ENCODE peak calls at places on chromosomes 13 and 19, in nine cellular contexts. J, E, Q, T, S, V, X, R and D are unnamed samples.

GRCh38 chr13:108377646-108378206 is 108.2 kb downstream of the TNFSF13B start:
- DNase-seq in J (no peak), E (no peak), Q (no peak), T (no peak), S (no peak), V (no peak), X (no peak), R (no peak), D (no peak)

GRCh38 chr13:21625366-21625765 is 21.4 kb upstream of the MICU2 start:
- DNase-seq in J (no peak), E (no peak), Q (no peak), T (peak; percentile 53), S (peak; percentile 52), V (peak; percentile 51), X (no peak), R (no peak), D (peak; percentile 55)

GRCh38 chr13:49026851-49027250 is 51.1 kb downstream of the FNDC3A start:
- DNase-seq in J (no peak), E (no peak), Q (no peak), T (no peak), S (peak; percentile 48), V (peak; percentile 30), X (no peak), R (no peak), D (no peak)

GRCh38 chr13:23656637-23657036 is 86.4 kb downstream of the TNFRSF19 start:
- DNase-seq in J (no peak), E (no peak), Q (no peak), T (no peak), S (peak; percentile 98), V (peak; percentile 93), X (no peak), R (peak; percentile 84), D (no peak)

GRCh38 chr13:21402586-21403307 is 56.4 kb downstream of the ZDHHC20 start:
- DNase-seq in J (no peak), E (no peak), Q (no peak), T (peak; percentile 56), S (peak; percentile 71), V (peak; percentile 38), X (no peak), R (no peak), D (peak; percentile 17)

GRCh38 chr19:16889429-16889882 is 657 bp downstream of the F2RL3 start:
- DNase-seq in J (no peak), E (no peak), Q (no peak), T (no peak), S (no peak), V (no peak), X (peak; percentile 70), R (no peak), D (no peak)

GRCh38 chr13:45682494-45683008 is 19.6 kb upstream of the CBY2 start:
- DNase-seq in J (no peak), E (no peak), Q (no peak), T (no peak), S (no peak), V (no peak), X (no peak), R (no peak), D (no peak)

GRCh38 chr13:104577029-104577820 is 1511.0 kb upstream of the SLC10A2 start:
- DNase-seq in J (no peak), E (no peak), Q (no peak), T (no peak), S (peak; percentile 16), V (no peak), X (no peak), R (no peak), D (no peak)

GRCh38 chr13:50357586-50358118 is 342.4 kb downstream of the KCNRG start:
- DNase-seq in J (no peak), E (no peak), Q (no peak), T (peak; percentile 61), S (peak; percentile 93), V (peak; percentile 82), X (no peak), R (peak; percentile 50), D (peak; percentile 15)

GRCh38 chr13:67440240-67440639 is 210.1 kb upstream of the PCDH9 start:
- DNase-seq in J (no peak), E (no peak), Q (no peak), T (no peak), S (no peak), V (no peak), X (no peak), R (no peak), D (no peak)

GRCh38 chr13:71773534-71773933 is 93.5 kb downstream of the DACH1 start:
- DNase-seq in J (no peak), E (no peak), Q (no peak), T (no peak), S (no peak), V (no peak), X (no peak), R (no peak), D (no peak)

GRCh38 chr13:30908416-30908980 is 2.4 kb downstream of the MEDAG start:
- DNase-seq in J (no peak), E (no peak), Q (no peak), T (no peak), S (peak; percentile 22), V (peak; percentile 60), X (no peak), R (no peak), D (no peak)

GRCh38 chr19:34996978-34997640 is 3.0 kb upstream of the GRAMD1A start:
- DNase-seq in J (no peak), E (no peak), Q (no peak), T (no peak), S (no peak), V (no peak), X (peak; percentile 15), R (no peak), D (no peak)

GRCh38 chr13:47397739-47398138 is 500.9 kb upstream of the HTR2A start:
- DNase-seq in J (no peak), E (no peak), Q (no peak), T (peak; percentile 4), S (peak; percentile 80), V (peak; percentile 39), X (no peak), R (peak; percentile 23), D (peak; percentile 22)

DNA sequence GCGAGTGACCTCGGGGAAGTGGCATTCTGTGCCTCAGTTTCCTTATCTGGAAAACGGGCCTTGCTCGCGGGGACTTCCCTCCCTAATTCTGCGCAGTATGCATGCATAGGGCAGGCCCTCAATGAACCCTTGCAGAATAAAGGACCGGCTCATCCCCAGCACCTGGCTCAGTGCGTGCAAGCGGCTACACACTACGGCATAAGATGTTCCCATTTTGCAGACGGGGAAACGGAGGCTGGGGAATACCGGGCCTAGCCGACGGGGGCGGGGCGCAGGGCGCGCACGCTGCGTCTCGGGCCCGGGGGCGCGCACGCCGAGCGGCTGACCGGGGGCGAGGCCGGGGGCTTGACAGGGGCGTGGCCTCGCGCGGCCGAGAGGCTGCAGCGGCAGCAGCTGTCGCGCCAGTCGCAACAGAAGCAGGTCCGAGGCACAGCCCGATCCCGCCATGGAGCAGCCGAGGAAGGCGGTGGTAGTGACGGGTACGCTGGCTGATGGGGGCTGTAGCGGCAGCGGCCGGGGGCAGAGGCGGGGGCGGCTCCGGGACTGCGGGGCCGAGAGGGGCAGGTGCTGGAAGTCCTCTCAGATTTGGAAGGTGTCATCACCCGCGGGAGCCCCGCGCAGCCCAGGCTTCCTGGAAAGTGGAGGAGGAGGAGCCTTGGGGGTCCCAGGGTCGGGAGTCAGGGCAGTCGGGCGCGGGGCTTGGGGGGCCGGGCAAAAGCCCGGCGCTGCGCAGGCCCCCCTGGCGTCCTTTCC is at the start of gene PGPEP1:
- DNase-seq in J (no peak), E (peak; percentile 83), Q (no peak), T (no peak), S (peak; percentile 41), V (peak; percentile 49), X (peak; percentile 84), R (no peak), D (peak; percentile 67)
- H3K27ac ChIP-seq in J (no peak within 1 kb of the TSS), E (no peak within 1 kb of the TSS), Q (peak within 1 kb of the TSS; percentile 58), T (no peak within 1 kb of the TSS), S (peak within 1 kb of the TSS; percentile 11), V (peak within 1 kb of the TSS; percentile 27), X (peak within 1 kb of the TSS; percentile 91), R (no peak within 1 kb of the TSS), D (peak within 1 kb of the TSS; percentile 61)

DNA sequence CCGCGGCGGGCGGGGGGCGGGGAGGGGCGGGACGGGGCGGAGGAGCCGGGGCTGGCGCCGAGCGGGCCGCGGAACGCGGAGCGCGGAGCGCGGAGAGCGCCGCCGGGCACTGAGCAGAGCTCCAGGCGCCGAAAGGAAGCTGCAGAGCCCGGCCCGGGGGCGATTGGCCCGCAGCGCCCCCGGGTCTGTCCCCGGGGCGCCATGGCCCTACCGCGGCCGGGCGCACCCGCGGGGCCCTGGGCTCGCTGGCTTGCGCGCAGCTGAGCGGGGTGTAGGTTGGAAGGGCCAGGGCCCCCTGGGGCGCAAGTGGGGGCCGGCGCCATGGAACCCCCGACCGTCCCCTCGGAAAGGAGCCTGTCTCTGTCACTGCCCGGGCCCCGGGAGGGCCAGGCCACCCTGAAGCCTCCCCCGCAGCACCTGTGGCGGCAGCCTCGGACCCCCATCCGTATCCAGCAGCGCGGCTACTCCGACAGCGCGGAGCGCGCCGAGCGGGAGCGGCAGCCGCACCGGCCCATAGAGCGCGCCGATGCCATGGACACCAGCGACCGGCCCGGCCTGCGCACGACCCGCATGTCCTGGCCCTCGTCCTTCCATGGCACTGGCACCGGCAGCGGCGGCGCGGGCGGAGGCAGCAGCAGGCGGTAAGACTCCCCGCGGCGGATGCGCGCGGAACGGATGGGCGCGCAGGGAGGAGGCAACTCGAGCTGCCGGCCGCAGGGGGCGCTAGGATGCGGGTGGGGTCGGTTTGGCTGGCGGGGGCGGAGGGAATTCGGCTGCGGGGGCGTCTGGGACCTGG is at the start of gene PDE4A:
- DNase-seq in J (no peak), E (peak; percentile 57), Q (no peak), T (peak; percentile 43), S (no peak), V (no peak), X (peak; percentile 60), R (no peak), D (no peak)
- TF ChIP-seq CTCF in J (peak; percentile 74), E (peak; percentile 70), Q (peak; percentile 51), T (peak; percentile 31), S (peak; percentile 47), V (no peak), X (peak; percentile 21), R (peak; percentile 44), D (peak; percentile 20)

GRCh38 chr19:30090963-30091362 is 148.9 kb downstream of the URI1 start:
- DNase-seq in J (no peak), E (no peak), Q (no peak), T (no peak), S (no peak), V (no peak), X (no peak), R (no peak), D (no peak)
- H3K27ac ChIP-seq in J (no peak overlapping the region), E (no peak overlapping the region), Q (no peak overlapping the region), T (no peak overlapping the region), S (no peak overlapping the region), V (no peak overlapping the region), X (no peak overlapping the region), R (no peak overlapping the region), D (no peak overlapping the region)

DNA sequence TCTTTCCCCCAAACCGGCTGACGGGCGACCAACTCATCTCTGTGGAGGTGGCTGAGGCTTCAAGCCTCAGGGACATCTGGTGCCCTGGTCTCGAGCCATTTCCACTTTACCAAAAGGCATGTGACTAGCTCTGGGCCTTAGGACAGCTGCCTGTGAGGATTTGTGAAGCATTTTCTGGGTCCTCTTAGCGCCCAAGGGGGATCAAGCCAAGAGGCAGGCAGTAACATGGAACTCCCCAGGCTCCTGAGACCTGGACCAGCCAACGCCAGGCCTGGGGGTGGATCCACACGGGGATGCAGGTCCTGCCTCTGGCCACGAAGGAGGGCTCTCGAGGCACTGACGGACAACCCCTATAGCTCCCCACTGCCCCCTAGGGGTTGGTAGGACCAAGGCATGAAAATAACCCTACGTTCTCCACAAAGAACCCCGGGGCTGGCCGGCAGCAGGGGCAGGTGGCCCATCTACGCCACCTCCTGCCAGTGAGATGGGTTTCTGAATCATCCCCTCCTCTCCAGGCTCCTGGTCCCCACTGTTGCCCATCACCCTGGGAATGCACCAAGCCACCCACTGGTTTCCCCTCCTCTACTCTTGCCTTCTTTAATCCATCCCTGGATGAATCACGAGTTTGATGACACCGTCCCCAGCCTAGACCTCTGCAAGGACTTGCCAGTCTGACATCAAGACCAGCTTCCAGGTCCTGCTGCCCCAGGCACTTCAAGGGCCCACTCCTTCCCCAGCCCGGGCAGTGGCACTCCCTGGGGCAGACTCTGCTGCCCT is 7.0 kb upstream of the MYDGF start:
- DNase-seq in J (no peak), E (peak; percentile 90), Q (no peak), T (no peak), S (peak; percentile 35), V (peak; percentile 37), X (peak; percentile 87), R (no peak), D (peak; percentile 27)
- TF ChIP-seq CTCF in J (peak; percentile 73), E (peak; percentile 89), Q (peak; percentile 44), T (peak; percentile 65), S (peak; percentile 39), V (peak; percentile 53), X (peak; percentile 66), R (peak; percentile 49), D (peak; percentile 45)